ENCODE peak calls at places on chromosome 21, in eight cellular contexts. Z is glutamatergic neuron; A is cardiac fibroblast; M is tibial artery; H is naive thymus-derived CD4-positive, alpha-beta T cell; V is OCI-LY7; E is GM04504; O is left cardiac atrium. S is an unnamed sample.

GRCh38 chr21:16496594-16496993 is 766.8 kb downstream of the USP25 start:
- DNase-seq in Z (no peak), A (no peak), M (no peak), H (no peak), V (no peak), E (no peak), O (no peak), S (no peak)

GRCh38 chr21:35619184-35619583 is 441.1 kb downstream of the SETD4 start:
- DNase-seq in Z (no peak), A (peak), M (no peak), H (no peak), V (no peak), E (no peak), O (no peak), S (no peak)

GRCh38 chr21:41631564-41632461 is 123.9 kb upstream of the TMPRSS2 start:
- DNase-seq in Z (no peak), A (peak), M (no peak), H (no peak), V (no peak), E (no peak), O (no peak), S (no peak)

GRCh38 chr21:31913191-31913608 is 40.4 kb downstream of the HUNK start:
- DNase-seq in Z (no peak), A (no peak), M (no peak), H (no peak), V (no peak), E (no peak), O (no peak), S (no peak)

GRCh38 chr21:42161957-42162681 is 56.8 kb upstream of the ABCG1 start:
- DNase-seq in Z (no peak), A (no peak), M (no peak), H (peak), V (peak), E (no peak), O (no peak), S (no peak)

GRCh38 chr21:46324390-46325072 is 575 bp downstream of the PCNT start:
- DNase-seq in Z (peak), A (peak), M (peak), H (peak), V (peak), E (peak), O (peak), S (peak)

GRCh38 chr21:44065428-44065827 is 41.8 kb upstream of the PWP2 start:
- DNase-seq in Z (no peak), A (peak), M (no peak), H (peak), V (no peak), E (no peak), O (no peak), S (no peak)

GRCh38 chr21:44845418-44846200 is 27.7 kb upstream of the SUMO3 start:
- DNase-seq in Z (peak), A (peak), M (peak), H (peak), V (peak), E (peak), O (peak), S (peak)

GRCh38 chr21:31358148-31358547 is 14.1 kb upstream of the TIAM1 start:
- DNase-seq in Z (no peak), A (no peak), M (no peak), H (no peak), V (no peak), E (no peak), O (no peak), S (no peak)

GRCh38 chr21:33801424-33802405 is 113.9 kb downstream of the ATP5PO start:
- DNase-seq in Z (no peak), A (no peak), M (no peak), H (no peak), V (no peak), E (peak), O (no peak), S (no peak)

GRCh38 chr21:29144736-29145353 is 14.4 kb downstream of the MAP3K7CL start:
- DNase-seq in Z (no peak), A (peak), M (no peak), H (no peak), V (no peak), E (no peak), O (no peak), S (no peak)

GRCh38 chr21:26007911-26008579 is 162.5 kb downstream of the APP start:
- DNase-seq in Z (no peak), A (peak), M (no peak), H (no peak), V (no peak), E (peak), O (no peak), S (no peak)

GRCh38 chr21:26026113-26026512 is 144.5 kb downstream of the APP start:
- DNase-seq in Z (no peak), A (no peak), M (no peak), H (no peak), V (no peak), E (no peak), O (no peak), S (no peak)

GRCh38 chr21:39175154-39175553 is 8.1 kb downstream of the PSMG1 start:
- DNase-seq in Z (no peak), A (peak), M (no peak), H (peak), V (peak), E (no peak), O (no peak), S (no peak)

GRCh38 chr21:42830456-42831455 is 48.6 kb downstream of the WDR4 start:
- DNase-seq in Z (no peak), A (no peak), M (no peak), H (no peak), V (peak), E (no peak), O (no peak), S (peak)

GRCh38 chr21:34523019-34523418 is 11.0 kb upstream of the KCNE1 start:
- DNase-seq in Z (no peak), A (no peak), M (no peak), H (no peak), V (no peak), E (no peak), O (no peak), S (no peak)

GRCh38 chr21:43782741-43783700 is 6.4 kb upstream of the RRP1 start:
- DNase-seq in Z (no peak), A (peak), M (no peak), H (no peak), V (no peak), E (no peak), O (no peak), S (no peak)

GRCh38 chr21:44927587-44928461 is 7.1 kb upstream of the ITGB2 start:
- DNase-seq in Z (no peak), A (peak), M (no peak), H (peak), V (peak), E (no peak), O (peak), S (no peak)

GRCh38 chr21:31872452-31873274 is at the start of gene HUNK:
- DNase-seq in Z (peak), A (peak), M (no peak), H (no peak), V (peak), E (no peak), O (peak), S (peak)

GRCh38 chr21:42235593-42235992 is 16.7 kb downstream of the ABCG1 start:
- DNase-seq in Z (no peak), A (no peak), M (no peak), H (peak), V (no peak), E (no peak), O (no peak), S (no peak)

GRCh38 chr21:45583831-45584509 is 41.7 kb upstream of the SLC19A1 start:
- DNase-seq in Z (no peak), A (no peak), M (no peak), H (no peak), V (no peak), E (no peak), O (no peak), S (peak)

GRCh38 chr21:37032293-37032692 is 25.8 kb downstream of the RIPPLY3 start:
- DNase-seq in Z (no peak), A (no peak), M (no peak), H (no peak), V (no peak), E (no peak), O (no peak), S (no peak)

GRCh38 chr21:45246535-45247320 is 41.0 kb downstream of the POFUT2 start:
- DNase-seq in Z (no peak), A (no peak), M (no peak), H (no peak), V (no peak), E (no peak), O (no peak), S (no peak)

GRCh38 chr21:30349572-30349971 is 1.2 kb upstream of the KRTAP23-1 start:
- DNase-seq in Z (no peak), A (peak), M (no peak), H (no peak), V (no peak), E (no peak), O (no peak), S (no peak)

GRCh38 chr21:45899317-45900033 is 82.1 kb upstream of the COL6A1 start:
- DNase-seq in Z (no peak), A (no peak), M (no peak), H (no peak), V (no peak), E (no peak), O (no peak), S (no peak)

GRCh38 chr21:17903029-17903806 is 84.1 kb upstream of the C21orf91 start:
- DNase-seq in Z (no peak), A (peak), M (no peak), H (peak), V (peak), E (peak), O (no peak), S (no peak)

GRCh38 chr21:17921579-17922530 is 102.7 kb upstream of the C21orf91 start:
- DNase-seq in Z (no peak), A (peak), M (peak), H (no peak), V (no peak), E (peak), O (no peak), S (peak)

GRCh38 chr21:27062441-27062840 is 95.6 kb upstream of the ADAMTS5 start:
- DNase-seq in Z (no peak), A (no peak), M (no peak), H (no peak), V (no peak), E (no peak), O (no peak), S (no peak)

GRCh38 chr21:42150458-42151085 is 68.4 kb upstream of the ABCG1 start:
- DNase-seq in Z (no peak), A (no peak), M (no peak), H (no peak), V (no peak), E (no peak), O (no peak), S (no peak)

GRCh38 chr21:26850116-26850643 is 5.0 kb upstream of the ADAMTS1 start:
- DNase-seq in Z (no peak), A (peak), M (no peak), H (no peak), V (peak), E (no peak), O (no peak), S (no peak)

GRCh38 chr21:33844104-33844889 is 71.3 kb downstream of the ATP5PO start:
- DNase-seq in Z (peak), A (peak), M (no peak), H (no peak), V (no peak), E (peak), O (peak), S (peak)

GRCh38 chr21:45932922-45933502 is 48.6 kb upstream of the COL6A1 start:
- DNase-seq in Z (no peak), A (no peak), M (no peak), H (no peak), V (peak), E (no peak), O (no peak), S (no peak)

GRCh38 chr21:45403825-45404725 is 890 bp upstream of the COL18A1 start:
- DNase-seq in Z (no peak), A (peak), M (peak), H (no peak), V (no peak), E (no peak), O (peak), S (peak)

GRCh38 chr21:36820176-36821031 is 121.5 kb downstream of the SIM2 start:
- DNase-seq in Z (peak), A (peak), M (no peak), H (no peak), V (no peak), E (no peak), O (no peak), S (no peak)

S was measured in uterus.